ENCODE peak calls at places on chromosome 19, in five cellular contexts. G is hepatocyte, Z is GM23338, T is OCI-LY7, E is left ventricle myocardium inferior. J is an unnamed sample.
A peak's percentile ranks its signal among the peaks of the same experiment; 100 is the strongest.

GRCh38 chr19:57903298-57904174 is 12.9 kb downstream of the ZNF417 start:
- DNase-seq in E (no peak), Z (peak; percentile 73), T (peak; percentile 53), G (peak; percentile 46), J (no peak)

GRCh38 chr19:10858204-10858828 is 10.1 kb downstream of the C19orf38 start:
- DNase-seq in G (no peak), E (no peak), T (peak; percentile 73), Z (peak; percentile 79), J (no peak)

GRCh38 chr19:4304509-4305252 is at the start of gene FSD1:
- DNase-seq in G (peak; percentile 71), T (peak; percentile 77), E (no peak), Z (peak; percentile 88), J (no peak)

GRCh38 chr19:29323972-29324680 is 111.2 kb upstream of the UQCRFS1 start:
- DNase-seq in T (no peak), G (no peak), E (no peak), Z (no peak), J (no peak)

GRCh38 chr19:18414504-18415176 is 4.6 kb upstream of the SSBP4 start:
- DNase-seq in Z (peak; percentile 45), T (no peak), E (peak; percentile 31), G (no peak), J (no peak)

GRCh38 chr19:30871979-30872378 is 477.3 kb downstream of the TSHZ3 start:
- DNase-seq in E (no peak), G (no peak), T (no peak), Z (no peak), J (no peak)

GRCh38 chr19:55433292-55433691 is 9.8 kb downstream of the SHISA7 start:
- DNase-seq in T (no peak), Z (no peak), G (no peak), E (no peak), J (no peak)

GRCh38 chr19:54616840-54617560 is 13.3 kb upstream of the LILRB1 start:
- DNase-seq in Z (no peak), E (no peak), G (no peak), T (no peak), J (no peak)

GRCh38 chr19:12965812-12966135 is 3.6 kb upstream of the DAND5 start:
- DNase-seq in E (no peak), G (no peak), T (no peak), Z (no peak), J (no peak)
- H3K27ac ChIP-seq in E (peak overlapping the region; percentile 72), G (no peak overlapping the region), T (peak overlapping the region; percentile 54), Z (no peak overlapping the region), J (no peak overlapping the region)

GRCh38 chr19:6723738-6724137 is 3.3 kb upstream of the C3 start:
- DNase-seq in T (peak; percentile 41), Z (no peak), E (no peak), G (no peak), J (no peak)
- H3K4me3 ChIP-seq in T (no peak overlapping the region), Z (no peak overlapping the region), E (peak overlapping the region; percentile 19), G (no peak overlapping the region), J (no peak overlapping the region)

DNA sequence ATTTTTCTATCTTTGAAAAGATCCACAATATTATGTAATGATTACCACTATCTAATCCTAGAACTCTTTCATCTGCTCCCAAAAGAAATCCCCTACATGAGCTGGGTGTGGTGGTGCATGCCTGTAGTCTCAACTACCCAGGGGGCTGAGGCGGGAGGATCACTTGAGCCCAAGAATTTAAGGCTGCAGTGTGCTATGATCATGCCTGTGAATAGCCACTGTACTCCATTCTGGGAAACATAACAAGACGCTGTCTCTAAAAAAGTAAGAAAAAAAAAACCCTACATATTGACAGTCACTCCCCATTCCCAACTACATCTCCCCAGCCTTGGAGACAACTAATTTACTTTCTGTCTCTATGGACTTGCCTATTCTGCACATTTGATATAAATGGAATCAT is 1.1 kb upstream of the ZNF226 start:
- DNase-seq in T (no peak), E (no peak), Z (no peak), G (no peak), J (no peak)
- H3K27ac ChIP-seq in T (no peak overlapping the region), E (no peak overlapping the region), Z (no peak overlapping the region), G (no peak overlapping the region), J (no peak overlapping the region)

DNA sequence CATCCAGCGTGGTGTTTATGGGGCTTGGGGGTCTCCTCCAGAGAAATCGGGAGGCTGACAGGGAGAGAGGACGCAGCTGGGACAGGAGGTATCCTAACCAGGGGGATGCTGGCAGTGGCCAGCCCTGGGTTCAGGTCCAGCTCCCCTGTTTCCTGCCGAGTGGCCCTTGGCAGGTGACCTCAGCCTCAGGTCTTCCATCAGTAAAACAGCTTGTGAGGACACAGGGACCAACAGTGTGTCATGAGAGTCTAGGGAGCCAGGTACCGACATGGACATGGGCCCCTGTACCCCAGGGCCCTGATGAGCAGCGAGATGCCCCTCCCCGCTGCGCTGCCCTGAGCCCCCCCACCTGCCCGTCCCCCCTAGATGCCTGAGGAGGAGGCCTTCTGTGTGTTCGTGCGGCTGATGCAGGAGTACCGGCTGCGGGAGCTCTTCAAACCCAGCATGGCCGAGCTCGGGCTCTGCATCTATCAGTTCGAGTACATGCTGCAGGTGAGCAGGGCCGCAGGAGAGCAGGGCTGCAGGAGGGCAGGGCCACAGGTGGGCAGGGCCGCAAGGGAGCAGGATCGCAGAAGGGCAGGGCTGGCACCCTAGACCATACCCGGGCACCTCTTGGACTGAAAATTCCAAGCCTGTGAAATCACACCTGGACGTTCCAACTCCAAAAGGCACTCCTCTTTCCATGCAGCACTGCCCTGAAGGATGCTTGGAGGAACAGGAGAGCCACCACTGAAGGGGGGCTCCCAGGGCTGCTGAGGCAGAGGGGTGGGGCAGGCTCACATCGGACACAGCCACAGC is 19.8 kb downstream of the EVI5L start:
- DNase-seq in T (no peak), E (no peak), Z (no peak), G (no peak), J (no peak)
- H3K4me3 ChIP-seq in T (no peak overlapping the region), E (no peak overlapping the region), Z (no peak overlapping the region), G (no peak overlapping the region), J (no peak overlapping the region)

GRCh38 chr19:47272448-47273312 is 2.0 kb upstream of the INAFM1 start:
- DNase-seq in E (peak; percentile 52), G (no peak), T (no peak), Z (peak; percentile 50), J (no peak)

GRCh38 chr19:47273313-47274070 is 1.2 kb upstream of the INAFM1 start:
- DNase-seq in E (peak; percentile 92), G (peak; percentile 97), T (peak; percentile 92), Z (peak; percentile 95), J (peak; percentile 95)

GRCh38 chr19:47275866-47276461 is 1.3 kb downstream of the INAFM1 start:
- DNase-seq in T (no peak), E (peak; percentile 65), G (no peak), Z (no peak), J (peak; percentile 79)

GRCh38 chr19:47274891-47275865 is 493 bp downstream of the INAFM1 start:
- DNase-seq in T (no peak), G (no peak), Z (peak; percentile 62), E (peak; percentile 22), J (peak; percentile 20)

DNA sequence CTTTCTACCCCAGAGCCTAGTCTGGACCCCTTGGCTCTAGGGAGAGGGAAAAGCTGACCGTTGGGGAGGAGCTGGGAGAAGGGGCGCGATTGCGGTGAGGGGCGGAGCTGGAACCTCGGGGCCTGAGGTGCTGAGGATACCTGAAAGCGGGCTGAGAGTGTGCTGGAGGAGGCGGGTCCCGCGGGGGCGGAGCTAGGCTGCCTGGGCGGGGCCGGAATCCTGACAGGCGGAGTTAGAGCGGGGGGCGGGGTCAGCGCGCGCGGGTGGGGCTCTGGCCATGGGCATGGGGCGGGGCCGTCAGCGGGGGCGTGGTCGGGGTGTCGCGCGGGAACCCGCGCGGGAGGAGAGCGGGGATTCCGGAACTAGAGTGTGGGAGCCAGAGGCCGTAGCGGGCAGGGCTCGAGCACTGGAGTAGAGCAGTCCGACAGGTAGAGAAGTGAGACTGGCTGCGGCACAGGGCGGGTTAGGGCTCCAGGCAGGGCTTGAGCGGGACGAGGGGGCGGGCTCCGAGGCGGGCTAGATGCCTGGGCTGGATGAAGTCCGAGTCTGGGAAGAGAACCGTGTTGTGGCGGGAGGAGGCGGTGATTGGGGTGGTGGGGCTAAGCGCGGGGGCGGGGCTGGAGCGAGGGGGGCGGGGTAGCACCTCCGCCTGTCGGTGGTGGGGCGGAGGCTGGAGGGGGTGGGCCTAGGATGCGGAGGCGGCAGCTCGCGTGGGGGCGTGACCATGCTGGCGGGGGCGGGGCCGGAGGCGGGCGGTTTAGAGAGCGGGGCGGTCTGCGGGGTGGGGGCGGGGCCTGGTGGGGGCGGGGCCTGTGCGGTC is at the start of gene INAFM1:
- DNase-seq in T (peak; percentile 93), E (peak; percentile 97), Z (peak; percentile 95), G (peak; percentile 99), J (peak; percentile 99)
- H3K27ac ChIP-seq in T (peak within 1 kb of the TSS; percentile 84), E (peak within 1 kb of the TSS; percentile 98), Z (peak within 1 kb of the TSS; percentile 100), G (peak within 1 kb of the TSS; percentile 99), J (peak within 1 kb of the TSS; percentile 96)

GRCh38 chr19:16626796-16627193 is 1.2 kb downstream of the MED26 start:
- DNase-seq in T (no peak), G (peak; percentile 24), Z (no peak), E (no peak), J (no peak)
- H3K4me3 ChIP-seq in T (peak overlapping the region; percentile 99), G (peak overlapping the region; percentile 96), Z (peak overlapping the region; percentile 94), E (peak overlapping the region; percentile 97), J (peak overlapping the region; percentile 86)

J was measured in SJSA1.